ENCODE peak calls at places on chromosomes 3 and 15, in eight cellular contexts. One of them, this sample, is unnamed.

GRCh38 chr3:62319570-62320243 is 53.6 kb downstream of the FEZF2 start:
- DNase-seq in IMR-90: no peak
- DNase-seq in body of pancreas: no peak
- DNase-seq in ovary: no peak
- DNase-seq in adrenal gland: no peak
- DNase-seq in stomach: no peak
- DNase-seq in breast epithelium: no peak
- DNase-seq in spleen: no peak
- DNase-seq in this sample: no peak

GRCh38 chr15:90610220-90610619 is 80.5 kb downstream of the CRTC3 start:
- DNase-seq in IMR-90: peak; percentile 89
- DNase-seq in body of pancreas: no peak
- DNase-seq in ovary: no peak
- DNase-seq in adrenal gland: no peak
- DNase-seq in stomach: no peak
- DNase-seq in breast epithelium: no peak
- DNase-seq in spleen: no peak
- DNase-seq in this sample: no peak

GRCh38 chr15:51076898-51077564 is 17.7 kb downstream of the TNFAIP8L3 start:
- DNase-seq in IMR-90: no peak
- DNase-seq in body of pancreas: peak; percentile 48
- DNase-seq in ovary: peak; percentile 85
- DNase-seq in adrenal gland: peak; percentile 54
- DNase-seq in stomach: peak; percentile 34
- DNase-seq in breast epithelium: no peak
- DNase-seq in spleen: peak; percentile 91
- DNase-seq in this sample: peak; percentile 52

GRCh38 chr15:41494190-41494921 is 682 bp downstream of the ITPKA start:
- DNase-seq in IMR-90: no peak
- DNase-seq in body of pancreas: no peak
- DNase-seq in ovary: no peak
- DNase-seq in adrenal gland: peak; percentile 40
- DNase-seq in stomach: peak; percentile 43
- DNase-seq in breast epithelium: no peak
- DNase-seq in spleen: peak; percentile 84
- DNase-seq in this sample: peak; percentile 90

GRCh38 chr3:123410149-123410515 is 38.8 kb downstream of the ADCY5 start:
- DNase-seq in IMR-90: no peak
- DNase-seq in body of pancreas: no peak
- DNase-seq in ovary: no peak
- DNase-seq in adrenal gland: no peak
- DNase-seq in stomach: no peak
- DNase-seq in breast epithelium: no peak
- DNase-seq in spleen: no peak
- DNase-seq in this sample: no peak

GRCh38 chr3:113264741-113265140 is 53.4 kb downstream of the BOC start:
- DNase-seq in IMR-90: no peak
- DNase-seq in body of pancreas: no peak
- DNase-seq in ovary: no peak
- DNase-seq in adrenal gland: no peak
- DNase-seq in stomach: no peak
- DNase-seq in breast epithelium: no peak
- DNase-seq in spleen: no peak
- DNase-seq in this sample: no peak

GRCh38 chr3:187742351-187743171 is 2.7 kb downstream of the BCL6 start:
- DNase-seq in IMR-90: peak; percentile 45
- DNase-seq in body of pancreas: peak; percentile 52
- DNase-seq in ovary: peak; percentile 48
- DNase-seq in adrenal gland: peak; percentile 72
- DNase-seq in stomach: peak; percentile 55
- DNase-seq in breast epithelium: no peak
- DNase-seq in spleen: no peak
- DNase-seq in this sample: no peak

GRCh38 chr15:26759991-26760390 is 12.9 kb downstream of the GABRB3 start:
- DNase-seq in IMR-90: no peak
- DNase-seq in body of pancreas: no peak
- DNase-seq in ovary: no peak
- DNase-seq in adrenal gland: no peak
- DNase-seq in stomach: no peak
- DNase-seq in breast epithelium: no peak
- DNase-seq in spleen: no peak
- DNase-seq in this sample: no peak

GRCh38 chr3:42123012-42123581 is 31.9 kb downstream of the TRAK1 start:
- DNase-seq in IMR-90: peak; percentile 55
- DNase-seq in body of pancreas: no peak
- DNase-seq in ovary: no peak
- DNase-seq in adrenal gland: no peak
- DNase-seq in stomach: no peak
- DNase-seq in breast epithelium: no peak
- DNase-seq in spleen: peak; percentile 86
- DNase-seq in this sample: no peak

GRCh38 chr15:75646944-75647364 is 758 bp upstream of the SNX33 start:
- DNase-seq in IMR-90: no peak
- DNase-seq in body of pancreas: peak; percentile 74
- DNase-seq in ovary: no peak
- DNase-seq in adrenal gland: peak; percentile 40
- DNase-seq in stomach: peak; percentile 63
- DNase-seq in breast epithelium: peak; percentile 56
- DNase-seq in spleen: no peak
- DNase-seq in this sample: peak; percentile 54

GRCh38 chr15:85381850-85382751 is 1.7 kb downstream of the AKAP13 start:
- DNase-seq in IMR-90: no peak
- DNase-seq in body of pancreas: no peak
- DNase-seq in ovary: no peak
- DNase-seq in adrenal gland: no peak
- DNase-seq in stomach: no peak
- DNase-seq in breast epithelium: no peak
- DNase-seq in spleen: no peak
- DNase-seq in this sample: no peak

GRCh38 chr3:126487151-126487771 is 11.6 kb upstream of the ZXDC start:
- DNase-seq in IMR-90: no peak
- DNase-seq in body of pancreas: peak; percentile 25
- DNase-seq in ovary: no peak
- DNase-seq in adrenal gland: peak; percentile 78
- DNase-seq in stomach: no peak
- DNase-seq in breast epithelium: no peak
- DNase-seq in spleen: peak; percentile 84
- DNase-seq in this sample: no peak
- TF ChIP-seq POLR2A in IMR-90: no peak
- TF ChIP-seq POLR2A in body of pancreas: no peak
- TF ChIP-seq POLR2A in ovary: no peak
- TF ChIP-seq POLR2A in adrenal gland: no peak
- TF ChIP-seq POLR2A in stomach: no peak
- TF ChIP-seq POLR2A in breast epithelium: no peak
- TF ChIP-seq POLR2A in spleen: no peak
- TF ChIP-seq POLR2A in this sample: no peak

GRCh38 chr15:83446904-83447708 is at the start of gene SH3GL3:
- DNase-seq in IMR-90: peak; percentile 55
- DNase-seq in body of pancreas: peak; percentile 81
- DNase-seq in ovary: peak; percentile 49
- DNase-seq in adrenal gland: peak; percentile 51
- DNase-seq in stomach: peak; percentile 75
- DNase-seq in breast epithelium: peak; percentile 74
- DNase-seq in spleen: peak; percentile 81
- DNase-seq in this sample: peak; percentile 78
- H3K27ac ChIP-seq in IMR-90: no peak within 1 kb of the TSS
- H3K27ac ChIP-seq in body of pancreas: no peak within 1 kb of the TSS
- H3K27ac ChIP-seq in ovary: no peak within 1 kb of the TSS
- H3K27ac ChIP-seq in adrenal gland: no peak within 1 kb of the TSS
- H3K27ac ChIP-seq in stomach: peak within 1 kb of the TSS; percentile 31
- H3K27ac ChIP-seq in breast epithelium: no peak within 1 kb of the TSS
- H3K27ac ChIP-seq in spleen: no peak within 1 kb of the TSS
- H3K27ac ChIP-seq in this sample: no peak within 1 kb of the TSS

GRCh38 chr3:52830535-52831258 is at the start of gene ITIH4:
- DNase-seq in IMR-90: no peak
- DNase-seq in body of pancreas: peak; percentile 65
- DNase-seq in ovary: no peak
- DNase-seq in adrenal gland: peak; percentile 82
- DNase-seq in stomach: no peak
- DNase-seq in breast epithelium: no peak
- DNase-seq in spleen: no peak
- DNase-seq in this sample: no peak
- TF ChIP-seq POLR2A in IMR-90: no peak
- TF ChIP-seq POLR2A in body of pancreas: peak; percentile 49
- TF ChIP-seq POLR2A in ovary: no peak
- TF ChIP-seq POLR2A in adrenal gland: no peak
- TF ChIP-seq POLR2A in stomach: no peak
- TF ChIP-seq POLR2A in breast epithelium: no peak
- TF ChIP-seq POLR2A in spleen: no peak
- TF ChIP-seq POLR2A in this sample: no peak

GRCh38 chr15:59290311-59291213 is 82.1 kb downstream of the MYO1E start:
- DNase-seq in IMR-90: no peak
- DNase-seq in body of pancreas: no peak
- DNase-seq in ovary: no peak
- DNase-seq in adrenal gland: no peak
- DNase-seq in stomach: no peak
- DNase-seq in breast epithelium: no peak
- DNase-seq in spleen: no peak
- DNase-seq in this sample: no peak
- H3K27ac ChIP-seq in IMR-90: no peak overlapping the region
- H3K27ac ChIP-seq in body of pancreas: no peak overlapping the region
- H3K27ac ChIP-seq in ovary: no peak overlapping the region
- H3K27ac ChIP-seq in adrenal gland: no peak overlapping the region
- H3K27ac ChIP-seq in stomach: peak overlapping the region; percentile 75
- H3K27ac ChIP-seq in breast epithelium: peak overlapping the region; percentile 33
- H3K27ac ChIP-seq in spleen: no peak overlapping the region
- H3K27ac ChIP-seq in this sample: no peak overlapping the region

DNA sequence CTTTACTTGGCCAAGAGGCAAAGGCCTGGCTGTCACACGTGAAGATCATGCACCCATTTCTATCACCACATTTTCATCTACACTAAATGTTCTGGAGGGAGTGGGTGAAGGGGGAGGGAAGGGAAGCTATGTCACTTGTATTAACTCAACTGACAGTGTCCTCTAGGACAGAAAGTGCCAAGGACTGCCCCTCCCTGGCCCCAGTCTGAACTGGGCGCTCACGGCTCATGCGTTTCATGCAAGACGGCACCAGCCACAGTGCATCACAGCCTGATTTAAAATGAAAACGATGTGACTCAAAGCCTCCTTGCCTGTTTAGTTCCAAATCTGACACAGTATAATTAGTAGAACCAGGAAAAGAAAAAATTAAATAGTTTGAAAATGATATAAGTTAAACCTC is 20.8 kb upstream of the RAD18 start:
- DNase-seq in IMR-90: no peak
- DNase-seq in body of pancreas: no peak
- DNase-seq in ovary: no peak
- DNase-seq in adrenal gland: no peak
- DNase-seq in stomach: no peak
- DNase-seq in breast epithelium: no peak
- DNase-seq in spleen: no peak
- DNase-seq in this sample: no peak
- TF ChIP-seq POLR2A in IMR-90: no peak
- TF ChIP-seq POLR2A in body of pancreas: no peak
- TF ChIP-seq POLR2A in ovary: no peak
- TF ChIP-seq POLR2A in adrenal gland: no peak
- TF ChIP-seq POLR2A in stomach: no peak
- TF ChIP-seq POLR2A in breast epithelium: no peak
- TF ChIP-seq POLR2A in spleen: no peak
- TF ChIP-seq POLR2A in this sample: no peak

DNA sequence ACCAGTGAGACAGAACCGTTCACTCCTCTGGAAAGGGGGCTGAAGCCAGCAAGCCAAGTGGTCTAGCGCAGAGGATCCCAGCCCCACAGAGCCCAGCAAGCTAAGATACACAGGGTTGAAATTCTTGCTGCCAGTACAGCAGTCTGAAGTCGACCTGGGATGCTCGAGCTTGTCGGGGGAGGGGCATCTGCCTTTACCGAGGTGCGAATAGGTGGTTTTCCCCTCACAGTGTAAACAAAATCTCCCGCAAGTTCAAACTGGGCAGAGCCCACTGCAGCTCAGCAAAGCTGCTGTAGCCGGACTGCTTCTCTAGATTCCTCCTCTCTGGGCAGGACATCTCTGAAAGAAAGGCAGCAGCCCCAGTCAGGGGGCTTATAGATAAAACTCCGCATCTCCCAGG is 11.4 kb downstream of the CEP97 start:
- DNase-seq in IMR-90: no peak
- DNase-seq in body of pancreas: no peak
- DNase-seq in ovary: no peak
- DNase-seq in adrenal gland: no peak
- DNase-seq in stomach: no peak
- DNase-seq in breast epithelium: no peak
- DNase-seq in spleen: no peak
- DNase-seq in this sample: no peak
- H3K27ac ChIP-seq in IMR-90: no peak overlapping the region
- H3K27ac ChIP-seq in body of pancreas: no peak overlapping the region
- H3K27ac ChIP-seq in ovary: no peak overlapping the region
- H3K27ac ChIP-seq in adrenal gland: no peak overlapping the region
- H3K27ac ChIP-seq in stomach: no peak overlapping the region
- H3K27ac ChIP-seq in breast epithelium: no peak overlapping the region
- H3K27ac ChIP-seq in spleen: no peak overlapping the region
- H3K27ac ChIP-seq in this sample: no peak overlapping the region